ENCODE peak calls at places on chromosomes 5 and 9, in six cellular contexts. One of them, this sample, is unnamed.

GRCh38 chr5:72281764-72282499 is 38.1 kb downstream of the MRPS27 start:
- DNase-seq in AG08396: peak
- DNase-seq in activated CD4-positive, alpha-beta memory T cell treated with anti-CD3 and anti-CD28 coated beads, Interleukin-2, amount 10 ng/mL, durations not matched to agents 7 days and 5 days: no peak
- DNase-seq in stimulated activated naive CD4-positive, alpha-beta T cell: no peak
- DNase-seq in brain microvascular endothelial cell: peak
- DNase-seq in aorta: no peak
- DNase-seq in this sample: peak

GRCh38 chr5:138632900-138633489 is 57.8 kb upstream of the HSPA9 start:
- DNase-seq in aorta: peak
- DNase-seq in AG08396: peak
- DNase-seq in activated CD4-positive, alpha-beta memory T cell treated with anti-CD3 and anti-CD28 coated beads, Interleukin-2, amount 10 ng/mL, durations not matched to agents 7 days and 5 days: no peak
- DNase-seq in stimulated activated naive CD4-positive, alpha-beta T cell: no peak
- DNase-seq in brain microvascular endothelial cell: peak
- DNase-seq in this sample: peak

GRCh38 chr9:83986223-83986622 is 5.6 kb downstream of the RMI1 start:
- DNase-seq in aorta: no peak
- DNase-seq in brain microvascular endothelial cell: no peak
- DNase-seq in stimulated activated naive CD4-positive, alpha-beta T cell: no peak
- DNase-seq in AG08396: no peak
- DNase-seq in activated CD4-positive, alpha-beta memory T cell treated with anti-CD3 and anti-CD28 coated beads, Interleukin-2, amount 10 ng/mL, durations not matched to agents 7 days and 5 days: no peak
- DNase-seq in this sample: no peak

GRCh38 chr5:776862-777711 is 7.4 kb downstream of the ZDHHC11B start:
- DNase-seq in aorta: peak
- DNase-seq in AG08396: peak
- DNase-seq in activated CD4-positive, alpha-beta memory T cell treated with anti-CD3 and anti-CD28 coated beads, Interleukin-2, amount 10 ng/mL, durations not matched to agents 7 days and 5 days: peak
- DNase-seq in stimulated activated naive CD4-positive, alpha-beta T cell: no peak
- DNase-seq in brain microvascular endothelial cell: no peak
- DNase-seq in this sample: peak

GRCh38 chr5:58200451-58200850 is 259.4 kb downstream of the PLK2 start:
- DNase-seq in aorta: no peak
- DNase-seq in stimulated activated naive CD4-positive, alpha-beta T cell: no peak
- DNase-seq in brain microvascular endothelial cell: no peak
- DNase-seq in activated CD4-positive, alpha-beta memory T cell treated with anti-CD3 and anti-CD28 coated beads, Interleukin-2, amount 10 ng/mL, durations not matched to agents 7 days and 5 days: no peak
- DNase-seq in AG08396: no peak
- DNase-seq in this sample: no peak

GRCh38 chr5:171577940-171578856 is 158.8 kb downstream of the FGF18 start:
- DNase-seq in brain microvascular endothelial cell: no peak
- DNase-seq in aorta: peak
- DNase-seq in AG08396: no peak
- DNase-seq in stimulated activated naive CD4-positive, alpha-beta T cell: no peak
- DNase-seq in activated CD4-positive, alpha-beta memory T cell treated with anti-CD3 and anti-CD28 coated beads, Interleukin-2, amount 10 ng/mL, durations not matched to agents 7 days and 5 days: no peak
- DNase-seq in this sample: no peak

GRCh38 chr5:120765189-120765588 is 301.1 kb downstream of the PRR16 start:
- DNase-seq in aorta: no peak
- DNase-seq in activated CD4-positive, alpha-beta memory T cell treated with anti-CD3 and anti-CD28 coated beads, Interleukin-2, amount 10 ng/mL, durations not matched to agents 7 days and 5 days: no peak
- DNase-seq in AG08396: no peak
- DNase-seq in stimulated activated naive CD4-positive, alpha-beta T cell: no peak
- DNase-seq in brain microvascular endothelial cell: no peak
- DNase-seq in this sample: no peak

GRCh38 chr5:116531117-116531516 is 43.5 kb downstream of the SEMA6A start:
- DNase-seq in AG08396: no peak
- DNase-seq in activated CD4-positive, alpha-beta memory T cell treated with anti-CD3 and anti-CD28 coated beads, Interleukin-2, amount 10 ng/mL, durations not matched to agents 7 days and 5 days: no peak
- DNase-seq in brain microvascular endothelial cell: no peak
- DNase-seq in stimulated activated naive CD4-positive, alpha-beta T cell: no peak
- DNase-seq in aorta: no peak
- DNase-seq in this sample: no peak

GRCh38 chr5:160438316-160439204 is 16.9 kb downstream of the PTTG1 start:
- DNase-seq in aorta: no peak
- DNase-seq in activated CD4-positive, alpha-beta memory T cell treated with anti-CD3 and anti-CD28 coated beads, Interleukin-2, amount 10 ng/mL, durations not matched to agents 7 days and 5 days: peak
- DNase-seq in AG08396: peak
- DNase-seq in stimulated activated naive CD4-positive, alpha-beta T cell: peak
- DNase-seq in brain microvascular endothelial cell: peak
- DNase-seq in this sample: peak

GRCh38 chr5:131810510-131811249 is 13.9 kb upstream of the FNIP1 start:
- DNase-seq in aorta: no peak
- DNase-seq in brain microvascular endothelial cell: no peak
- DNase-seq in stimulated activated naive CD4-positive, alpha-beta T cell: no peak
- DNase-seq in AG08396: peak
- DNase-seq in activated CD4-positive, alpha-beta memory T cell treated with anti-CD3 and anti-CD28 coated beads, Interleukin-2, amount 10 ng/mL, durations not matched to agents 7 days and 5 days: no peak
- DNase-seq in this sample: peak

GRCh38 chr5:98069876-98070512 is 703.5 kb upstream of the RGMB start:
- DNase-seq in AG08396: peak
- DNase-seq in brain microvascular endothelial cell: no peak
- DNase-seq in activated CD4-positive, alpha-beta memory T cell treated with anti-CD3 and anti-CD28 coated beads, Interleukin-2, amount 10 ng/mL, durations not matched to agents 7 days and 5 days: no peak
- DNase-seq in aorta: no peak
- DNase-seq in stimulated activated naive CD4-positive, alpha-beta T cell: no peak
- DNase-seq in this sample: peak

GRCh38 chr5:128201065-128201926 is 117.7 kb downstream of the SLC12A2 start:
- DNase-seq in activated CD4-positive, alpha-beta memory T cell treated with anti-CD3 and anti-CD28 coated beads, Interleukin-2, amount 10 ng/mL, durations not matched to agents 7 days and 5 days: peak
- DNase-seq in AG08396: peak
- DNase-seq in brain microvascular endothelial cell: peak
- DNase-seq in aorta: peak
- DNase-seq in stimulated activated naive CD4-positive, alpha-beta T cell: peak
- DNase-seq in this sample: peak

This sample was measured in GM03348.